ENCODE peak calls at places on chromosomes 13 and 19, in four cellular contexts. Z, W, M and Q are unnamed samples. For H3K4me1, the result is how much of the 10 kb centered on the place peaks cover.

GRCh38 chr13:114248011-114248410 is 13.3 kb downstream of the CDC16 start:
- DNase-seq in Z (no peak), W (no peak), M (no peak), Q (peak)

GRCh38 chr13:39410089-39410901 is 192.7 kb downstream of the LHFPL6 start:
- DNase-seq in Z (no peak), W (no peak), M (no peak), Q (no peak)

GRCh38 chr13:106998664-106999063 is 430.7 kb upstream of the ARGLU1 start:
- DNase-seq in Z (no peak), W (no peak), M (no peak), Q (no peak)

GRCh38 chr19:12137541-12137940 is 2.6 kb downstream of the ZNF20 start:
- DNase-seq in Z (peak), W (no peak), M (peak), Q (no peak)

GRCh38 chr19:18995804-18996241 is 37.5 kb downstream of the SUGP2 start:
- DNase-seq in Z (no peak), W (no peak), M (no peak), Q (peak)

GRCh38 chr19:49741210-49741844 is 21.8 kb downstream of the TSKS start:
- DNase-seq in Z (no peak), W (no peak), M (no peak), Q (no peak)

GRCh38 chr13:25352230-25352629 is 19.5 kb upstream of the ATP8A2 start:
- DNase-seq in Z (no peak), W (no peak), M (no peak), Q (no peak)

GRCh38 chr13:49878682-49879081 is 57.5 kb downstream of the SPRYD7 start:
- DNase-seq in Z (no peak), W (no peak), M (no peak), Q (no peak)

GRCh38 chr13:98157609-98158008 is 14.7 kb downstream of the FARP1 start:
- DNase-seq in Z (no peak), W (no peak), M (no peak), Q (no peak)

GRCh38 chr19:44113784-44114390 is 688 bp downstream of the ZNF225 start:
- DNase-seq in Z (no peak), W (no peak), M (no peak), Q (peak)

GRCh38 chr13:34507630-34508029 is 434.4 kb upstream of the NBEA start:
- DNase-seq in Z (no peak), W (no peak), M (no peak), Q (peak)

GRCh38 chr19:2057484-2058469 is 6.7 kb upstream of the MKNK2 start:
- DNase-seq in Z (no peak), W (peak), M (no peak), Q (no peak)

GRCh38 chr13:95156208-95156607 is 145.0 kb downstream of the ABCC4 start:
- DNase-seq in Z (no peak), W (no peak), M (no peak), Q (no peak)

GRCh38 chr19:3904233-3904632 is 23.7 kb downstream of the ATCAY start:
- DNase-seq in Z (no peak), W (no peak), M (no peak), Q (no peak)

GRCh38 chr19:54158812-54159351 is 639 bp downstream of the LENG1 start:
- DNase-seq in Z (peak), W (no peak), M (no peak), Q (no peak)
- H3K4me1 ChIP-seq in Z (under half), W (under half), M (half or more), Q (under half)

DNA sequence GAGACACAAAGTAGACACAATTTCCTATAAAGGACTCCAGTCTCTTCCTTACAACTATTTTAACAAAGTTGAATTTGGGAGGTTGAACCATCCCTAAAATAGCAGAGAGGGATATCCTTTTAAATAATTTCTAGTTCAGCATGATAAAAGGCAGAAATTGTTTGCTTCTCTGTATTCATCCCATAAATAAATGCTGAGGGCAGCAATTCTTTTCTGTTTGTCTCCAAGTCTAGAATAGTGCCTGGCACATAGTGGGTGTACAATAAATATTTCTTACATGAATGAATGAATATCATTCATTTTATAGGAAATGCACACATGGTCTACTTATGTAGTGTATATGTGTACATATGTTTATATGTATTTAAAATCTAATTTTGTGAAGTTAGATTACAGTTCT is 12.3 kb downstream of the COL4A1 start:
- DNase-seq in Z (no peak), W (no peak), M (no peak), Q (no peak)
- H3K4me3 ChIP-seq in Z (no peak), W (no peak), M (no peak), Q (no peak)

DNA sequence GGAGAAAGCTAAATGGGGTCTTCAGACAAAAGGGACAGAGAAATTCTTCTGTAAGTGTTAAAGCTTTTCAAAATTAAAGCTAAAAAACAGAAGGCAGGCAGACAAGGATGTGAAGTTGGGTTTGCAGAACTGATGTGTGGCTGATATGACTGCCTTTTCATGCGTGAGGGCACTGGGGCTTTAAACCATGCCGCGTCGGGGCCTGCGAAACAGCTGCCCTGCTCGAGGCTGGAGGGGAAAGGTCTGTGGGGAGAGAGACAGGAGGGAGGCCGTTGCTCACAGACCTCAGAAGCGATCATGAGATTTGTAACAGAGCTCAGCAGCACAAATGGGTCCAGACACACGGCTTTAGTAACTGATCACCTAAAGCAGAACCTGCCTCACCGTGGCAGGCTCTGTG is 23.5 kb downstream of the CAPS start:
- DNase-seq in Z (no peak), W (no peak), M (no peak), Q (no peak)
- H3K4me1 ChIP-seq in Z (under half), W (under half), M (under half), Q (under half)

DNA sequence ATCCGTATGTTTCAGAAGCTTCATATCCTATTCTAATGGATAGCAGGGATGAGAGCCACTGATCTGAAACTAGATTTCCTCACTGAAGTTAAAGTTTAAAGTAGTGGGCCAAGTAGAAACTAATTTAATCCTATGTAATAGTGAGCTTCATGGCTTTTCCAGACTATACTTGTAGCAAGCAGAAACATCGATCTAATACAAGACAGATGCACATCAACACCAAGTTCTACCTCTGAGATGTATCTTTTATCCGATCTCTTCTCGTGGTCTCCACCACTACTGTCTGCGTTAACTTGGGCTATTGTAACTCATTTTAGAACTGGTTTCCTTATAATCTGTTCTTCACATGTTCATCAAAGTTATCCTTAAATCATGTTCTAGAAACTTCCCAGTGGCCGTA is 3.1 kb downstream of the ERCC5 start:
- DNase-seq in Z (no peak), W (no peak), M (no peak), Q (no peak)
- H3K4me3 ChIP-seq in Z (no peak), W (no peak), M (no peak), Q (no peak)

GRCh38 chr13:30676672-30677071 is 58.7 kb upstream of the ALOX5AP start:
- DNase-seq in Z (no peak), W (no peak), M (no peak), Q (no peak)
- H3K4me1 ChIP-seq in Z (under half), W (under half), M (under half), Q (under half)